ENCODE peak calls at places on chromosomes 13 and 19, in four cellular contexts. E is A549, A is suprapubic skin, O is body of pancreas. F is an unnamed sample.
A peak's percentile ranks its signal among the peaks of the same experiment; 100 is the strongest.

GRCh38 chr19:34232566-34233481 is 21.5 kb upstream of the GARRE1 start:
- DNase-seq in O (peak; percentile 30), A (no peak), E (peak; percentile 62), F (no peak)

GRCh38 chr13:64278493-64278892 is 2862.8 kb upstream of the PCDH20 start:
- DNase-seq in O (no peak), A (no peak), E (no peak), F (no peak)

GRCh38 chr13:40528881-40529280 is 137.6 kb downstream of the FOXO1 start:
- DNase-seq in A (no peak), O (no peak), E (no peak), F (no peak)

GRCh38 chr19:4539169-4539696 is 603 bp downstream of the LRG1 start:
- DNase-seq in O (no peak), A (no peak), E (no peak), F (no peak)

GRCh38 chr13:39410089-39410901 is 192.7 kb downstream of the LHFPL6 start:
- DNase-seq in A (no peak), O (no peak), E (no peak), F (no peak)

GRCh38 chr13:81031996-81032395 is 691.1 kb upstream of the SPRY2 start:
- DNase-seq in O (no peak), A (no peak), E (no peak), F (no peak)

GRCh38 chr13:46165485-46166220 is 16.3 kb downstream of the LCP1 start:
- DNase-seq in A (no peak), E (no peak), O (no peak), F (no peak)

GRCh38 chr13:74891610-74892009 is 590.4 kb downstream of the TBC1D4 start:
- DNase-seq in E (peak; percentile 60), A (no peak), O (no peak), F (no peak)

GRCh38 chr13:51793570-51794273 is 10.2 kb downstream of the DHRS12 start:
- DNase-seq in E (peak; percentile 53), O (peak; percentile 52), A (peak; percentile 43), F (no peak)

GRCh38 chr19:10346509-10346908 is 7.1 kb upstream of the ICAM3 start:
- DNase-seq in O (no peak), A (no peak), E (no peak), F (no peak)

GRCh38 chr19:5150902-5151741 is 182.2 kb downstream of the KDM4B start:
- DNase-seq in A (peak; percentile 51), O (no peak), E (no peak), F (peak; percentile 43)

GRCh38 chr13:29901714-29902631 is 51.6 kb upstream of the UBL3 start:
- DNase-seq in A (no peak), E (peak; percentile 41), O (no peak), F (no peak)

GRCh38 chr13:20462533-20462915 is 63.1 kb downstream of the CRYL1 start:
- DNase-seq in A (no peak), E (no peak), O (no peak), F (no peak)

GRCh38 chr13:44333950-44334675 is 39.5 kb upstream of the SERP2 start:
- DNase-seq in E (no peak), O (no peak), A (no peak), F (no peak)

GRCh38 chr19:47658431-47659383 is 49.8 kb downstream of the BICRA start:
- DNase-seq in A (no peak), E (no peak), O (no peak), F (no peak)

GRCh38 chr19:3980353-3981251 is 4.7 kb downstream of the EEF2 start:
- DNase-seq in E (no peak), A (peak; percentile 66), O (peak; percentile 17), F (no peak)

GRCh38 chr13:97911311-97912138 is 42.0 kb upstream of the IPO5 start:
- DNase-seq in E (peak; percentile 36), O (peak; percentile 28), A (no peak), F (no peak)

GRCh38 chr19:43372462-43372861 is 19.0 kb downstream of the CD177 start:
- DNase-seq in O (no peak), A (no peak), E (no peak), F (no peak)

GRCh38 chr19:38915329-38916321 is 3.6 kb upstream of the CCER2 start:
- DNase-seq in E (no peak), O (no peak), A (no peak), F (no peak)

GRCh38 chr19:3323704-3324103 is 42.7 kb upstream of the NFIC start:
- DNase-seq in O (no peak), E (no peak), A (no peak), F (no peak)

GRCh38 chr13:100921139-100921538 is 246.5 kb upstream of the TMTC4 start:
- DNase-seq in O (no peak), A (no peak), E (no peak), F (no peak)

GRCh38 chr13:105116966-105117365 is 1418.5 kb downstream of the EFNB2 start:
- DNase-seq in O (no peak), E (no peak), A (no peak), F (no peak)
- H3K27ac ChIP-seq in O (no peak overlapping the region), E (no peak overlapping the region), A (no peak overlapping the region), F (no peak overlapping the region)

GRCh38 chr19:1606138-1606651 is 933 bp upstream of the UQCR11 start:
- DNase-seq in E (no peak), A (no peak), O (no peak), F (no peak)

GRCh38 chr19:1601613-1602064 is 3.6 kb downstream of the UQCR11 start:
- DNase-seq in A (no peak), E (no peak), O (no peak), F (no peak)

GRCh38 chr19:1602091-1602707 is 3.1 kb downstream of the UQCR11 start:
- DNase-seq in O (no peak), E (no peak), A (no peak), F (no peak)

GRCh38 chr19:1608414-1609391 is 3.4 kb upstream of the UQCR11 start:
- DNase-seq in E (no peak), A (no peak), O (no peak), F (peak; percentile 63)

GRCh38 chr19:1605236-1606137 is at the start of gene UQCR11:
- DNase-seq in A (peak; percentile 97), E (peak; percentile 94), O (peak; percentile 95), F (peak; percentile 94)
- TF ChIP-seq POLR2A in A (no peak), E (peak; percentile 61), O (peak; percentile 50), F (peak; percentile 49)

DNA sequence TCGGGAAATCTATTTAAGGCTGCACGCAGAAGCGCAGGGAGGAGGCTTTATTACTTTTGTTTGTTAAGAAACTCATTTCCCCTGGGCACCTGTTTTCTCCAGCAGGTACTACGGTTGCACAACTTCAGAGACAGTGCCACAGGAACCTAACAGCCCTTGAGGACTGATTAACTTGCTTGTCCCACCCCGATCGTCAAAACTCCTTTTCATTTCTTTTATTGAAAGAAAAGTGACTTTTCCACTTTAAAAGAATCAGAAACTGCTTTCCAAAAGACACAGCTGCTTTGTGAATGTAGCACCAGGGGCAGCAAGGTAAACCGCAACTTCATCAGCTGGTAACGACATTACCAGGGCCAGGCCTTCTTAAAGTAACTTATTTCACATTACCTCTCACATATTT is 1.5 kb downstream of the ANKRD10 start:
- DNase-seq in O (peak; percentile 38), A (no peak), E (no peak), F (no peak)
- H3K27ac ChIP-seq in O (peak overlapping the region; percentile 100), A (peak overlapping the region; percentile 97), E (peak overlapping the region; percentile 100), F (peak overlapping the region; percentile 95)

DNA sequence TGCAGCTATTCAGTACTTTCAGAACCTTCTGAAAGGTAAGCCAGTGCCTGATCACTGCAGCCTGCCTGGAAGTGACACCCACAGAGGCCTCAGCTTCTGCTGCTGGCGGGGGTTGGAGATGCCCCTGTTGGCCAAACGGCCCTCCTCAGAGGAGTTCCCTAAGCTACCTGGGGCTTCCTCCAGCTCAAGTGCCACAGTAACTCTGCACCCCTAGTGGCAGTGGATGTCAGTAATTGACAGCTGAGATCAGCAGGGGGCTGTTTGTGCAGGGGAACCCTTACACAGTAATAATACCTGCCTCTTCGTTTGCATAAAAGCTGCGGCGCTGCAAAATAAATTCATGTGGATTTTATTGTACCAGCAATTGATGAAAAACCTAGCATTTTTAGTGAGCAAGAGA is 28.9 kb downstream of the TDRD12 start:
- DNase-seq in A (no peak), E (peak; percentile 36), O (no peak), F (no peak)
- TF ChIP-seq POLR2A in A (no peak), E (no peak), O (no peak), F (no peak)

DNA sequence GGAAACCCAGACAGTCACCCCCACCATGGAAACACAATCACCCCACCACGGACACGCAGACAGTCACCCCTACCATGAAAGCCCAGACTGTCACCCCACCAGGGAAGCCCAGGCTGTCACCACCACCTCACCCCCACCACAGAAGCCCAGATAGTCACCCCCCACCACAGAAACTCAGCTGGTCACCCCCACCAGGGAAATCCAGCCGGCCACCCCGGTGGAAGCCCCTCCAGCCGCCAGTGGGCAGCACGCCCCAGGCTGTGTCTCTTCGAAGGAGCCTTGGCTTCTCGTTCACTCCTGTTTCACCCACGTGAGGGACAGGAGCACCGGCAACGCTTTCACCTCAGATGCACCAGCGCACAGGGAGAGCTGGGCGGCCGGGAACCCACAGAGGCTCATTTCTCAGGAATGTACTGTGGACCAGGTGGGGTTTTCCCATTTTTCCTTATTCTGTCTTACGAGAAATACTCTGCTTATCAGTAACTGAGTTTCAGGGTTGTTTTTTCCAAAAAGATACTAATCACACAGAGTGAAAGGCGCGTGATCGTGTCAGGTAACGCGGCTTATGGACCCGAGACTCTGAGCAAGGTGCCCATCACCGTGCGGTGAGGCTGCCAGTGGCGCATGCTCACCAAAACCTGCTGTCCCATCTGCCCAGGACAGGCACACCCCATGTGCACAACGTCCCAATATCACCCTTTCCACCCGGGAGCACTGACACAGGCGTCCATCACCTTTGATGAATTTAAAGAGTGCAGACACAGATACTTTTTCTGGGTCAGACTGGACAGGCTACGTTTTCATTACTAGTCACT is 28.0 kb downstream of the CARS2 start:
- DNase-seq in A (no peak), E (no peak), O (no peak), F (no peak)
- H3K27ac ChIP-seq in A (no peak overlapping the region), E (no peak overlapping the region), O (peak overlapping the region; percentile 36), F (no peak overlapping the region)

GRCh38 chr19:54429545-54430227 is 14.4 kb downstream of the TTYH1 start:
- DNase-seq in E (no peak), A (no peak), O (no peak), F (no peak)
- TF ChIP-seq POLR2A in E (no peak), A (no peak), O (no peak), F (no peak)

GRCh38 chr13:27449081-27449603 is 1.2 kb downstream of the MTIF3 start:
- DNase-seq in E (no peak), A (no peak), O (no peak), F (no peak)

GRCh38 chr13:27448308-27448707 is 2.1 kb downstream of the MTIF3 start:
- DNase-seq in E (no peak), O (no peak), A (no peak), F (no peak)

GRCh38 chr13:27449936-27450828 is at the start of gene MTIF3:
- DNase-seq in E (peak; percentile 94), A (peak; percentile 97), O (peak; percentile 98), F (peak; percentile 95)

GRCh38 chr13:27450921-27451461 is 627 bp upstream of the MTIF3 start:
- DNase-seq in A (peak; percentile 80), E (peak; percentile 25), O (peak; percentile 59), F (peak; percentile 70)

GRCh38 chr13:27446986-27447583 is 3.3 kb downstream of the MTIF3 start:
- DNase-seq in A (no peak), E (no peak), O (no peak), F (no peak)
- H3K27ac ChIP-seq in A (no peak overlapping the region), E (no peak overlapping the region), O (no peak overlapping the region), F (peak overlapping the region; percentile 96)

F was measured in Peyer's patch.